ENCODE peak calls at places on chromosome 3, in four cellular contexts. One of them, this sample, is unnamed.

GRCh38 chr3:52121813-52122212 is 32.4 kb downstream of the POC1A start:
- DNase-seq in NCI-H1092 treated with DMSO at 0.1 percent for 48 hours: no peak
- DNase-seq in sigmoid colon: peak
- DNase-seq in stimulated activated CD4-positive, alpha-beta T cell treated with anti-CD3 and anti-CD28 coated beads, Interleukin-12 subunit alpha, Interleukin-12 subunit beta, amount 100 ng/mL, for 24 hours: no peak
- DNase-seq in this sample: no peak

GRCh38 chr3:71930056-71930991 is 145.4 kb upstream of the PROK2 start:
- DNase-seq in stimulated activated CD4-positive, alpha-beta T cell treated with anti-CD3 and anti-CD28 coated beads, Interleukin-12 subunit alpha, Interleukin-12 subunit beta, amount 100 ng/mL, for 24 hours: no peak
- DNase-seq in sigmoid colon: no peak
- DNase-seq in NCI-H1092 treated with DMSO at 0.1 percent for 48 hours: no peak
- DNase-seq in this sample: peak

GRCh38 chr3:48248095-48248863 is 7.4 kb downstream of the ZNF589 start:
- DNase-seq in sigmoid colon: peak
- DNase-seq in NCI-H1092 treated with DMSO at 0.1 percent for 48 hours: no peak
- DNase-seq in stimulated activated CD4-positive, alpha-beta T cell treated with anti-CD3 and anti-CD28 coated beads, Interleukin-12 subunit alpha, Interleukin-12 subunit beta, amount 100 ng/mL, for 24 hours: no peak
- DNase-seq in this sample: no peak

GRCh38 chr3:47113669-47114365 is 50.1 kb downstream of the SETD2 start:
- DNase-seq in NCI-H1092 treated with DMSO at 0.1 percent for 48 hours: no peak
- DNase-seq in stimulated activated CD4-positive, alpha-beta T cell treated with anti-CD3 and anti-CD28 coated beads, Interleukin-12 subunit alpha, Interleukin-12 subunit beta, amount 100 ng/mL, for 24 hours: no peak
- DNase-seq in sigmoid colon: no peak
- DNase-seq in this sample: no peak

GRCh38 chr3:1228289-1228688 is 135.5 kb downstream of the CNTN6 start:
- DNase-seq in stimulated activated CD4-positive, alpha-beta T cell treated with anti-CD3 and anti-CD28 coated beads, Interleukin-12 subunit alpha, Interleukin-12 subunit beta, amount 100 ng/mL, for 24 hours: no peak
- DNase-seq in sigmoid colon: no peak
- DNase-seq in NCI-H1092 treated with DMSO at 0.1 percent for 48 hours: no peak
- DNase-seq in this sample: no peak

GRCh38 chr3:72288955-72289707 is 504.2 kb upstream of the PROK2 start:
- DNase-seq in sigmoid colon: peak
- DNase-seq in stimulated activated CD4-positive, alpha-beta T cell treated with anti-CD3 and anti-CD28 coated beads, Interleukin-12 subunit alpha, Interleukin-12 subunit beta, amount 100 ng/mL, for 24 hours: no peak
- DNase-seq in NCI-H1092 treated with DMSO at 0.1 percent for 48 hours: peak
- DNase-seq in this sample: peak

GRCh38 chr3:16803019-16803418 is 81.7 kb upstream of the PLCL2 start:
- DNase-seq in stimulated activated CD4-positive, alpha-beta T cell treated with anti-CD3 and anti-CD28 coated beads, Interleukin-12 subunit alpha, Interleukin-12 subunit beta, amount 100 ng/mL, for 24 hours: no peak
- DNase-seq in sigmoid colon: no peak
- DNase-seq in NCI-H1092 treated with DMSO at 0.1 percent for 48 hours: no peak
- DNase-seq in this sample: no peak

GRCh38 chr3:128482175-128482856 is 10.7 kb downstream of the GATA2 start:
- DNase-seq in NCI-H1092 treated with DMSO at 0.1 percent for 48 hours: no peak
- DNase-seq in sigmoid colon: no peak
- DNase-seq in stimulated activated CD4-positive, alpha-beta T cell treated with anti-CD3 and anti-CD28 coated beads, Interleukin-12 subunit alpha, Interleukin-12 subunit beta, amount 100 ng/mL, for 24 hours: no peak
- DNase-seq in this sample: no peak

GRCh38 chr3:124467980-124468902 is 262.0 kb upstream of the UMPS start:
- DNase-seq in sigmoid colon: no peak
- DNase-seq in NCI-H1092 treated with DMSO at 0.1 percent for 48 hours: peak
- DNase-seq in stimulated activated CD4-positive, alpha-beta T cell treated with anti-CD3 and anti-CD28 coated beads, Interleukin-12 subunit alpha, Interleukin-12 subunit beta, amount 100 ng/mL, for 24 hours: peak
- DNase-seq in this sample: peak

GRCh38 chr3:78420611-78421010 is 1347.2 kb downstream of the ROBO1 start:
- DNase-seq in NCI-H1092 treated with DMSO at 0.1 percent for 48 hours: no peak
- DNase-seq in stimulated activated CD4-positive, alpha-beta T cell treated with anti-CD3 and anti-CD28 coated beads, Interleukin-12 subunit alpha, Interleukin-12 subunit beta, amount 100 ng/mL, for 24 hours: no peak
- DNase-seq in sigmoid colon: no peak
- DNase-seq in this sample: no peak

GRCh38 chr3:195334967-195335366 is 64.0 kb upstream of the XXYLT1 start:
- DNase-seq in NCI-H1092 treated with DMSO at 0.1 percent for 48 hours: no peak
- DNase-seq in sigmoid colon: no peak
- DNase-seq in stimulated activated CD4-positive, alpha-beta T cell treated with anti-CD3 and anti-CD28 coated beads, Interleukin-12 subunit alpha, Interleukin-12 subunit beta, amount 100 ng/mL, for 24 hours: no peak
- DNase-seq in this sample: no peak

This sample was measured in D721Med.